ENCODE peak calls at places on chromosomes 1 and 21, in six cellular contexts. One of them, this sample, is unnamed.

GRCh38 chr1:85240174-85240601 is 19.3 kb downstream of the C1orf52 start:
- DNase-seq in HT-29: peak; percentile 45
- DNase-seq in ELR: peak; percentile 39
- DNase-seq in BE2C: no peak
- DNase-seq in cardiac muscle cell: peak; percentile 74
- DNase-seq in fibroblast of mammary gland: no peak
- DNase-seq in this sample: no peak

GRCh38 chr21:35138665-35139381 is 89.7 kb upstream of the RUNX1 start:
- DNase-seq in fibroblast of mammary gland: peak; percentile 45
- DNase-seq in cardiac muscle cell: peak; percentile 79
- DNase-seq in ELR: peak; percentile 96
- DNase-seq in BE2C: no peak
- DNase-seq in HT-29: peak; percentile 61
- DNase-seq in this sample: no peak

GRCh38 chr1:214843281-214843680 is 239.3 kb upstream of the KCNK2 start:
- DNase-seq in BE2C: no peak
- DNase-seq in cardiac muscle cell: no peak
- DNase-seq in fibroblast of mammary gland: peak; percentile 61
- DNase-seq in HT-29: no peak
- DNase-seq in ELR: peak; percentile 66
- DNase-seq in this sample: no peak

GRCh38 chr1:233543338-233544255 is 70.3 kb upstream of the KCNK1 start:
- DNase-seq in fibroblast of mammary gland: peak; percentile 98
- DNase-seq in HT-29: peak; percentile 9
- DNase-seq in cardiac muscle cell: peak; percentile 68
- DNase-seq in ELR: peak; percentile 82
- DNase-seq in BE2C: peak; percentile 14
- DNase-seq in this sample: peak; percentile 72

GRCh38 chr1:1665815-1666251 is 7.0 kb upstream of the CDK11B start:
- DNase-seq in fibroblast of mammary gland: no peak
- DNase-seq in cardiac muscle cell: peak; percentile 13
- DNase-seq in ELR: no peak
- DNase-seq in HT-29: no peak
- DNase-seq in BE2C: peak; percentile 70
- DNase-seq in this sample: no peak

GRCh38 chr21:42513151-42513984 is at the start of gene SLC37A1:
- DNase-seq in ELR: peak; percentile 16
- DNase-seq in cardiac muscle cell: no peak
- DNase-seq in BE2C: no peak
- DNase-seq in HT-29: peak; percentile 44
- DNase-seq in fibroblast of mammary gland: no peak
- DNase-seq in this sample: no peak

GRCh38 chr1:114062646-114063045 is 83.4 kb downstream of the OLFML3 start:
- DNase-seq in ELR: no peak
- DNase-seq in fibroblast of mammary gland: no peak
- DNase-seq in cardiac muscle cell: peak; percentile 3
- DNase-seq in BE2C: no peak
- DNase-seq in HT-29: no peak
- DNase-seq in this sample: no peak

GRCh38 chr1:119181236-119181635 is 40.8 kb upstream of the WARS2 start:
- DNase-seq in ELR: no peak
- DNase-seq in fibroblast of mammary gland: no peak
- DNase-seq in cardiac muscle cell: no peak
- DNase-seq in HT-29: no peak
- DNase-seq in BE2C: no peak
- DNase-seq in this sample: no peak

GRCh38 chr1:88454781-88455180 is 229.3 kb upstream of the PKN2 start:
- DNase-seq in BE2C: no peak
- DNase-seq in fibroblast of mammary gland: no peak
- DNase-seq in ELR: no peak
- DNase-seq in cardiac muscle cell: no peak
- DNase-seq in HT-29: no peak
- DNase-seq in this sample: no peak

GRCh38 chr1:8598060-8598724 is 219.2 kb downstream of the RERE start:
- DNase-seq in BE2C: peak; percentile 47
- DNase-seq in ELR: peak; percentile 9
- DNase-seq in HT-29: peak; percentile 42
- DNase-seq in cardiac muscle cell: peak; percentile 80
- DNase-seq in fibroblast of mammary gland: peak; percentile 72
- DNase-seq in this sample: no peak

GRCh38 chr1:27332536-27333281 is 9.1 kb upstream of the SYTL1 start:
- DNase-seq in ELR: peak; percentile 55
- DNase-seq in BE2C: peak; percentile 45
- DNase-seq in fibroblast of mammary gland: peak; percentile 44
- DNase-seq in cardiac muscle cell: peak; percentile 54
- DNase-seq in HT-29: peak; percentile 54
- DNase-seq in this sample: no peak

GRCh38 chr1:11736746-11737639 is 1.1 kb downstream of the AGTRAP start:
- DNase-seq in ELR: peak; percentile 88
- DNase-seq in HT-29: peak; percentile 6
- DNase-seq in cardiac muscle cell: peak; percentile 86
- DNase-seq in fibroblast of mammary gland: peak; percentile 92
- DNase-seq in BE2C: no peak
- DNase-seq in this sample: no peak

GRCh38 chr21:26027696-26028095 is 142.9 kb downstream of the APP start:
- DNase-seq in ELR: peak; percentile 47
- DNase-seq in BE2C: no peak
- DNase-seq in HT-29: no peak
- DNase-seq in fibroblast of mammary gland: peak; percentile 24
- DNase-seq in cardiac muscle cell: no peak
- DNase-seq in this sample: no peak

GRCh38 chr1:92502247-92502646 is 15.5 kb upstream of the GFI1 start:
- DNase-seq in ELR: peak; percentile 79
- DNase-seq in HT-29: no peak
- DNase-seq in fibroblast of mammary gland: peak; percentile 50
- DNase-seq in BE2C: no peak
- DNase-seq in cardiac muscle cell: peak; percentile 62
- DNase-seq in this sample: no peak

GRCh38 chr1:11407301-11407994 is 71.5 kb upstream of the DISP3 start:
- DNase-seq in fibroblast of mammary gland: no peak
- DNase-seq in BE2C: no peak
- DNase-seq in cardiac muscle cell: no peak
- DNase-seq in HT-29: no peak
- DNase-seq in ELR: no peak
- DNase-seq in this sample: no peak

GRCh38 chr1:208248254-208248935 is 4.2 kb upstream of the PLXNA2 start:
- DNase-seq in fibroblast of mammary gland: no peak
- DNase-seq in BE2C: no peak
- DNase-seq in HT-29: no peak
- DNase-seq in ELR: no peak
- DNase-seq in cardiac muscle cell: no peak
- DNase-seq in this sample: no peak

GRCh38 chr1:156499703-156500577 is 635 bp downstream of the MEF2D start:
- DNase-seq in fibroblast of mammary gland: peak; percentile 51
- DNase-seq in HT-29: peak; percentile 17
- DNase-seq in ELR: peak; percentile 33
- DNase-seq in cardiac muscle cell: no peak
- DNase-seq in BE2C: peak; percentile 56
- DNase-seq in this sample: no peak

GRCh38 chr1:47731730-47732129 is 265.5 kb downstream of the TRABD2B start:
- DNase-seq in fibroblast of mammary gland: no peak
- DNase-seq in cardiac muscle cell: no peak
- DNase-seq in HT-29: no peak
- DNase-seq in ELR: no peak
- DNase-seq in BE2C: no peak
- DNase-seq in this sample: no peak

GRCh38 chr21:45115141-45115540 is 40.8 kb downstream of the ADARB1 start:
- DNase-seq in ELR: no peak
- DNase-seq in HT-29: no peak
- DNase-seq in BE2C: no peak
- DNase-seq in cardiac muscle cell: no peak
- DNase-seq in fibroblast of mammary gland: no peak
- DNase-seq in this sample: no peak

GRCh38 chr1:41513388-41513745 is 28.9 kb upstream of the EDN2 start:
- DNase-seq in cardiac muscle cell: no peak
- DNase-seq in fibroblast of mammary gland: no peak
- DNase-seq in BE2C: peak; percentile 18
- DNase-seq in ELR: no peak
- DNase-seq in HT-29: no peak
- DNase-seq in this sample: no peak

GRCh38 chr1:176033879-176034278 is 173.2 kb downstream of the COP1 start:
- DNase-seq in BE2C: no peak
- DNase-seq in fibroblast of mammary gland: peak; percentile 57
- DNase-seq in ELR: peak; percentile 58
- DNase-seq in cardiac muscle cell: peak; percentile 31
- DNase-seq in HT-29: no peak
- DNase-seq in this sample: no peak

GRCh38 chr1:19087017-19087736 is 122.9 kb downstream of the UBR4 start:
- DNase-seq in fibroblast of mammary gland: no peak
- DNase-seq in cardiac muscle cell: no peak
- DNase-seq in HT-29: peak; percentile 36
- DNase-seq in ELR: no peak
- DNase-seq in BE2C: no peak
- DNase-seq in this sample: no peak

GRCh38 chr21:35563885-35564451 is 496.4 kb downstream of the SETD4 start:
- DNase-seq in ELR: peak; percentile 66
- DNase-seq in fibroblast of mammary gland: peak; percentile 99
- DNase-seq in cardiac muscle cell: peak; percentile 97
- DNase-seq in HT-29: no peak
- DNase-seq in BE2C: no peak
- DNase-seq in this sample: no peak

GRCh38 chr21:31900121-31900895 is 27.5 kb downstream of the HUNK start:
- DNase-seq in fibroblast of mammary gland: no peak
- DNase-seq in BE2C: no peak
- DNase-seq in cardiac muscle cell: no peak
- DNase-seq in HT-29: peak; percentile 25
- DNase-seq in ELR: no peak
- DNase-seq in this sample: no peak

GRCh38 chr1:154791292-154792278 is 78.5 kb downstream of the KCNN3 start:
- DNase-seq in cardiac muscle cell: peak; percentile 23
- DNase-seq in HT-29: no peak
- DNase-seq in fibroblast of mammary gland: peak; percentile 64
- DNase-seq in BE2C: no peak
- DNase-seq in ELR: peak; percentile 33
- DNase-seq in this sample: no peak

GRCh38 chr1:61910035-61910434 is 167.8 kb downstream of the PATJ start:
- DNase-seq in BE2C: no peak
- DNase-seq in HT-29: no peak
- DNase-seq in fibroblast of mammary gland: no peak
- DNase-seq in ELR: no peak
- DNase-seq in cardiac muscle cell: no peak
- DNase-seq in this sample: no peak

GRCh38 chr1:6198646-6199297 is 623 bp downstream of the RPL22 start:
- DNase-seq in BE2C: no peak
- DNase-seq in HT-29: peak; percentile 22
- DNase-seq in fibroblast of mammary gland: no peak
- DNase-seq in ELR: no peak
- DNase-seq in cardiac muscle cell: no peak
- DNase-seq in this sample: no peak

GRCh38 chr1:6300342-6301141 is 39.6 kb upstream of the GPR153 start:
- DNase-seq in ELR: no peak
- DNase-seq in BE2C: no peak
- DNase-seq in fibroblast of mammary gland: peak; percentile 19
- DNase-seq in HT-29: peak; percentile 7
- DNase-seq in cardiac muscle cell: no peak
- DNase-seq in this sample: no peak

GRCh38 chr1:36781098-36781497 is 253.2 kb downstream of the GRIK3 start:
- DNase-seq in ELR: no peak
- DNase-seq in fibroblast of mammary gland: no peak
- DNase-seq in cardiac muscle cell: no peak
- DNase-seq in BE2C: no peak
- DNase-seq in HT-29: no peak
- DNase-seq in this sample: no peak

GRCh38 chr1:47191940-47192457 is 2.2 kb upstream of the PDZK1IP1 start:
- DNase-seq in fibroblast of mammary gland: no peak
- DNase-seq in BE2C: no peak
- DNase-seq in HT-29: no peak
- DNase-seq in ELR: no peak
- DNase-seq in cardiac muscle cell: no peak
- DNase-seq in this sample: no peak

GRCh38 chr1:63779338-63779819 is 5.6 kb downstream of the ROR1 start:
- DNase-seq in fibroblast of mammary gland: peak; percentile 28
- DNase-seq in HT-29: no peak
- DNase-seq in cardiac muscle cell: no peak
- DNase-seq in ELR: no peak
- DNase-seq in BE2C: no peak
- DNase-seq in this sample: no peak

GRCh38 chr21:42164064-42164789 is 54.7 kb upstream of the ABCG1 start:
- DNase-seq in BE2C: peak; percentile 64
- DNase-seq in ELR: peak; percentile 30
- DNase-seq in fibroblast of mammary gland: no peak
- DNase-seq in HT-29: peak; percentile 67
- DNase-seq in cardiac muscle cell: peak; percentile 43
- DNase-seq in this sample: no peak

GRCh38 chr1:154760469-154760933 is 109.6 kb downstream of the KCNN3 start:
- DNase-seq in cardiac muscle cell: peak; percentile 27
- DNase-seq in ELR: no peak
- DNase-seq in fibroblast of mammary gland: no peak
- DNase-seq in HT-29: peak; percentile 60
- DNase-seq in BE2C: peak; percentile 83
- DNase-seq in this sample: no peak

GRCh38 chr1:94736549-94736948 is 83.6 kb upstream of the SLC44A3 start:
- DNase-seq in fibroblast of mammary gland: no peak
- DNase-seq in cardiac muscle cell: no peak
- DNase-seq in HT-29: no peak
- DNase-seq in BE2C: no peak
- DNase-seq in ELR: no peak
- DNase-seq in this sample: no peak

GRCh38 chr21:45651921-45652320 is 8.4 kb downstream of the PCBP3 start:
- DNase-seq in ELR: no peak
- DNase-seq in fibroblast of mammary gland: no peak
- DNase-seq in cardiac muscle cell: no peak
- DNase-seq in BE2C: no peak
- DNase-seq in HT-29: no peak
- DNase-seq in this sample: no peak

GRCh38 chr1:83845437-83846071 is 153.4 kb downstream of the TTLL7 start:
- DNase-seq in HT-29: no peak
- DNase-seq in fibroblast of mammary gland: peak; percentile 65
- DNase-seq in ELR: no peak
- DNase-seq in BE2C: no peak
- DNase-seq in cardiac muscle cell: peak; percentile 14
- DNase-seq in this sample: no peak

GRCh38 chr1:40404670-40405462 is 31.3 kb downstream of the SMAP2 start:
- DNase-seq in fibroblast of mammary gland: peak; percentile 77
- DNase-seq in HT-29: peak; percentile 73
- DNase-seq in cardiac muscle cell: peak; percentile 77
- DNase-seq in BE2C: peak; percentile 17
- DNase-seq in ELR: peak; percentile 74
- DNase-seq in this sample: peak; percentile 59

GRCh38 chr1:63980706-63981407 is 207.0 kb downstream of the ROR1 start:
- DNase-seq in ELR: no peak
- DNase-seq in fibroblast of mammary gland: no peak
- DNase-seq in BE2C: no peak
- DNase-seq in HT-29: peak; percentile 52
- DNase-seq in cardiac muscle cell: no peak
- DNase-seq in this sample: no peak